ENCODE peak calls at places on chromosomes 16 and 17, in six cellular contexts. F is neuronal stem cell, J is H9, B is IMR-90, Y is mesendoderm, C is H1. O is an unnamed sample.

GRCh38 chr16:48586083-48586482 is 23.9 kb downstream of the N4BP1 start:
- DNase-seq in B (no peak), F (no peak), Y (no peak), J (no peak), C (no peak), O (no peak)

GRCh38 chr17:73062726-73063125 is 29.8 kb downstream of the SLC39A11 start:
- DNase-seq in B (no peak), Y (no peak), J (no peak), C (no peak), F (no peak), O (no peak)

GRCh38 chr16:23114131-23114904 is 34.9 kb downstream of the USP31 start:
- DNase-seq in F (no peak), J (no peak), C (no peak), B (no peak), Y (no peak), O (no peak)

GRCh38 chr16:70700101-70701020 is 14.5 kb upstream of the MTSS2 start:
- DNase-seq in Y (no peak), J (no peak), B (no peak), F (no peak), C (no peak), O (peak; percentile 36)

GRCh38 chr17:1217030-1217429 is 37.2 kb upstream of the ABR start:
- DNase-seq in C (no peak), F (no peak), J (no peak), B (no peak), Y (no peak), O (no peak)

GRCh38 chr16:68893710-68894705 is 50.7 kb downstream of the TANGO6 start:
- DNase-seq in B (peak; percentile 37), F (peak; percentile 27), C (peak; percentile 56), Y (peak; percentile 55), J (peak; percentile 51), O (peak; percentile 30)

GRCh38 chr16:83393196-83393981 is 414.4 kb upstream of the HSBP1 start:
- DNase-seq in C (no peak), Y (peak; percentile 30), F (no peak), J (no peak), B (peak; percentile 33), O (peak; percentile 66)

GRCh38 chr16:47713225-47713595 is 252.1 kb downstream of the PHKB start:
- DNase-seq in B (peak; percentile 95), Y (no peak), F (no peak), C (no peak), J (no peak), O (peak; percentile 82)

GRCh38 chr16:30377812-30378235 is 3.2 kb downstream of the MYL11 start:
- DNase-seq in J (peak; percentile 93), Y (peak; percentile 95), F (peak; percentile 85), C (no peak), B (peak; percentile 85), O (peak; percentile 90)

GRCh38 chr16:3641801-3642396 is 12.6 kb upstream of the DNASE1 start:
- DNase-seq in C (peak; percentile 34), B (no peak), J (no peak), Y (no peak), F (no peak), O (no peak)
- H3K27ac ChIP-seq in C (no peak overlapping the region), B (no peak overlapping the region), J (no peak overlapping the region), Y (no peak overlapping the region), F (no peak overlapping the region), O (no peak overlapping the region)

GRCh38 chr17:82867763-82868325 is 28.0 kb upstream of the ZNF750 start:
- DNase-seq in J (no peak), B (no peak), Y (no peak), C (no peak), F (no peak), O (no peak)
- H2AK5ac ChIP-seq in J (no peak overlapping the region), B (no peak overlapping the region), Y (no peak overlapping the region), C (no peak overlapping the region), F (no peak overlapping the region), O (peak overlapping the region; percentile 36)

DNA sequence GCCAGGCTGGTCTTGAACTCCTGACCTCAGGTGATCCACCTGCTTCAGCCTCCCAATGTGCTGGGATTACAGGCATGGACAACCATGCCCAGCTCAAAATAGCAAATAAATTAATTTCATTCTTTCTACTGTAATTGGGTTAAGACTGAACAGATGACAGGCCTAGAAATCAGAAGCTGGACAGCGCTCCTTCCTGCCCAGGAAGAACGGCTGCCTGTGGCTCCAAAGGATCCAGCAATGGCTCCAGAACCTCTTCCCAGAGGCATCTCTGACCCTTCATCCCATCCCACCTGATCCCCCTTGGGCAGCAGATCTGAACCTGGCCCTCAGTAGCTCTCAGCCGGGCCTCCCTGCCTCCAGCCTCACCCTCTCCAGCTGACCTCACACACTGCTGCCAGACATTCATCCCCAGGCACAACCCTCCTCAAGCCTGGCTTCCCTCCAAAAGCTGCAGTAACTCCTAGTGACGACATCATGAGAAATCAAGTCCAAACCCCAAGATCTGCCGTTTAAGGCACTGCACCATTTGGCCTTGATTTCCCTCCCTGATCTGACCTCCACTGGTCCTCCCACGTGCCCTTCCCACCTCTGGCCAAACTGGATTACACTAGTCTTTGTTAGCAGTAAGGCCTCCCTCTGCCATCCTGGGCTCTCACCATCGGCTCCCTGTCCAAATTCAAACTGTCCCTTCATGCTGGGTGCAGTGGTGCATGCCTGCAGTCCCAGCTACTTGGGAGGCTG is 3.1 kb upstream of the MIF4GD start:
- DNase-seq in J (no peak), Y (no peak), B (peak; percentile 77), C (no peak), F (no peak), O (no peak)
- H2BK15ac ChIP-seq in J (no peak overlapping the region), Y (no peak overlapping the region), B (no peak overlapping the region), C (no peak overlapping the region), F (no peak overlapping the region), O (no peak overlapping the region)

GRCh38 chr16:86398622-86399021 is 111.7 kb upstream of the FOXF1 start:
- DNase-seq in C (no peak), F (no peak), B (peak; percentile 94), Y (no peak), J (no peak), O (peak; percentile 93)

GRCh38 chr16:86396318-86396882 is 113.9 kb upstream of the FOXF1 start:
- DNase-seq in J (no peak), F (no peak), B (peak; percentile 96), Y (no peak), C (no peak), O (peak; percentile 97)

GRCh38 chr16:86398201-86398600 is 112.1 kb upstream of the FOXF1 start:
- DNase-seq in J (no peak), F (no peak), B (peak; percentile 37), Y (no peak), C (no peak), O (peak; percentile 73)

GRCh38 chr16:86395477-86395876 is 114.8 kb upstream of the FOXF1 start:
- DNase-seq in F (no peak), C (no peak), Y (no peak), J (no peak), B (no peak), O (peak; percentile 34)

DNA sequence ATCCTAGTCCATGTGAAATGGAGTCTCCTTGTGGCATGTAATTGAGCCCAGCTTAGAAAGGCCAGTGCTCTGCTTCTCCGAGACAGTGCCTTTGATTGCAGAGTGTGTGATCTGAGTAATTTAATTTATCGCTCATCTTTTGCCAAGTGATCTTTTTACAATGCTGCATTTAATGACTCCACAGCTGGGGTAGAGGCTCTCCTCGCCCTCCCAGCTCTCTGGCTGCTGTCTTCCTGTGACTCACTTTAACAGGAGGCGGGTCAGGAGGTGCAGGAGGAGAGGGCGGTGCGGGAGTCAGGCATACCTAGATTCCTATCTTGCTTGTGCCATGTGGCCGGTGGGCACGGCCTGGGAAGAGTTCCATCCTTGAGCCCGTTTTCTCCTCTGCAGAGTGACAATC is 113.4 kb upstream of the FOXF1 start:
- DNase-seq in B (peak; percentile 95), Y (peak; percentile 78), F (no peak), J (no peak), C (no peak), O (peak; percentile 96)
- H3K27ac ChIP-seq in B (peak overlapping the region; percentile 93), Y (no peak overlapping the region), F (no peak overlapping the region), J (no peak overlapping the region), C (no peak overlapping the region), O (no peak overlapping the region)

DNA sequence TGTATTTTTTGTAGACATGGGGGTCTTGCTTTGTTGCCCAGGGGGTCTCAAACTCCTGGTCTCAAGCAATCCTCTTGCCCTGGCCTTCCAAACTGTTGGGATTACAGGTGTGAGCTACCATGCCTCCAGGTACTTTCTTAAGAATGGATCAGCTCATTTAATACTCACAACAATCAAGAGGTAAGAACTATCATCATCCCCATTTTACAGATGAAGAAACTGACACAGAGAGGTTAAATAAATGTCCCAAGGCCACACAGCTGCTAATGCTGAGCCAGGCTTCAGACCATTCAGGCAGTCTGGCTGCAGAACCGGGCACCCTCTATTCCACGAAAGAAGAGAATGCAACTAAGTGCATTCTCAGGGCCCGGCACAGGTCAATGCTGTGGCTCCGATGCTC is 22.0 kb downstream of the CCDC102A start:
- DNase-seq in Y (no peak), J (no peak), F (no peak), B (no peak), C (no peak), O (no peak)
- H2AK5ac ChIP-seq in Y (no peak overlapping the region), J (no peak overlapping the region), F (peak overlapping the region; percentile 74), B (no peak overlapping the region), C (no peak overlapping the region), O (no peak overlapping the region)

GRCh38 chr17:50495217-50495823 is 12.9 kb upstream of the MYCBPAP start:
- DNase-seq in B (no peak), J (no peak), Y (no peak), C (no peak), F (no peak), O (no peak)
- H2BK15ac ChIP-seq in B (no peak overlapping the region), J (no peak overlapping the region), Y (no peak overlapping the region), C (no peak overlapping the region), F (no peak overlapping the region), O (no peak overlapping the region)

GRCh38 chr16:79317026-79317425 is 283.5 kb downstream of the MAF start:
- DNase-seq in C (no peak), J (no peak), B (no peak), F (no peak), Y (no peak), O (no peak)
- H3K27ac ChIP-seq in C (no peak overlapping the region), J (no peak overlapping the region), B (no peak overlapping the region), F (no peak overlapping the region), Y (no peak overlapping the region), O (no peak overlapping the region)

GRCh38 chr16:56357291-56357764 is 68.0 kb downstream of the AMFR start:
- DNase-seq in B (peak; percentile 63), J (peak; percentile 42), F (no peak), Y (peak; percentile 29), C (peak; percentile 56), O (peak; percentile 73)
- H2AK5ac ChIP-seq in B (peak overlapping the region; percentile 95), J (no peak overlapping the region), F (peak overlapping the region; percentile 90), Y (no peak overlapping the region), C (peak overlapping the region; percentile 26), O (peak overlapping the region; percentile 59)

GRCh38 chr16:4882633-4883285 is 35.5 kb downstream of the UBN1 start:
- DNase-seq in C (no peak), F (no peak), J (no peak), B (peak; percentile 80), Y (no peak), O (peak; percentile 43)

GRCh38 chr16:4882261-4882632 is 35.0 kb downstream of the UBN1 start:
- DNase-seq in Y (no peak), C (no peak), B (peak; percentile 58), F (no peak), J (no peak), O (peak; percentile 33)

GRCh38 chr16:4884209-4884608 is 36.9 kb downstream of the UBN1 start:
- DNase-seq in J (no peak), C (no peak), F (no peak), B (no peak), Y (no peak), O (no peak)

GRCh38 chr16:4884972-4885874 is 37.9 kb downstream of the UBN1 start:
- DNase-seq in C (no peak), Y (no peak), F (no peak), J (no peak), B (no peak), O (no peak)

GRCh38 chr16:4883501-4883900 is 36.2 kb downstream of the UBN1 start:
- DNase-seq in C (no peak), F (no peak), Y (no peak), J (no peak), B (no peak), O (no peak)
- H2BK15ac ChIP-seq in C (no peak overlapping the region), F (no peak overlapping the region), Y (no peak overlapping the region), J (no peak overlapping the region), B (no peak overlapping the region), O (no peak overlapping the region)